ENCODE peak calls at places on chromosomes 13 and 19, in seven cellular contexts. K is GM12865, R is NCI-H1105, O is adipocyte, E is T-helper 2 cell, L is NCI-H1092 treated with DMSO at 0.1 percent for 48 hours, P is pancreas. J is an unnamed sample.

GRCh38 chr19:681029-681626 is 4.9 kb downstream of the FSTL3 start:
- DNase-seq in K (peak; percentile 97), R (no peak), O (no peak), E (peak; percentile 82), L (no peak), P (peak; percentile 94), J (no peak)

GRCh38 chr13:73440296-73440895 is 381.6 kb downstream of the KLF5 start:
- DNase-seq in K (no peak), R (no peak), O (peak; percentile 30), E (no peak), L (no peak), P (no peak), J (no peak)

GRCh38 chr13:37406031-37406430 is 192.5 kb downstream of the POSTN start:
- DNase-seq in K (no peak), R (no peak), O (no peak), E (no peak), L (no peak), P (no peak), J (no peak)

GRCh38 chr13:109026266-109026665 is 396.9 kb downstream of the MYO16 start:
- DNase-seq in K (no peak), R (no peak), O (no peak), E (no peak), L (no peak), P (no peak), J (no peak)

GRCh38 chr19:32530773-32531172 is 50.2 kb upstream of the PDCD5 start:
- DNase-seq in K (no peak), R (no peak), O (no peak), E (no peak), L (no peak), P (no peak), J (no peak)

GRCh38 chr13:98445340-98446233 is 131.3 kb downstream of the STK24 start:
- DNase-seq in K (peak; percentile 78), R (no peak), O (peak; percentile 79), E (peak; percentile 63), L (peak; percentile 28), P (peak; percentile 76), J (peak; percentile 64)

GRCh38 chr13:37919329-37919880 is 49.8 kb upstream of the TRPC4 start:
- DNase-seq in K (no peak), R (no peak), O (no peak), E (no peak), L (no peak), P (no peak), J (no peak)

GRCh38 chr19:38252935-38253691 is 3.1 kb downstream of the PPP1R14A start:
- DNase-seq in K (no peak), R (no peak), O (no peak), E (no peak), L (no peak), P (no peak), J (no peak)

GRCh38 chr19:36032251-36033104 is at the start of gene CLIP3:
- DNase-seq in K (peak; percentile 27), R (peak; percentile 85), O (peak; percentile 90), E (no peak), L (peak; percentile 55), P (no peak), J (no peak)

GRCh38 chr13:83340170-83340569 is 542.1 kb downstream of the SLITRK1 start:
- DNase-seq in K (peak; percentile 1), R (no peak), O (no peak), E (no peak), L (no peak), P (no peak), J (no peak)

GRCh38 chr13:33251131-33251629 is 34.4 kb downstream of the STARD13 start:
- DNase-seq in K (peak; percentile 60), R (no peak), O (peak; percentile 80), E (no peak), L (no peak), P (no peak), J (no peak)

GRCh38 chr13:110914293-110915056 is 394 bp downstream of the ANKRD10 start:
- DNase-seq in K (peak; percentile 92), R (peak; percentile 91), O (peak; percentile 88), E (peak; percentile 49), L (peak; percentile 89), P (peak; percentile 79), J (no peak)

GRCh38 chr13:51625555-51626345 is 41.5 kb downstream of the WDFY2 start:
- DNase-seq in K (no peak), R (no peak), O (peak; percentile 51), E (no peak), L (no peak), P (peak; percentile 59), J (no peak)

GRCh38 chr13:32087955-32088747 is 56.6 kb downstream of the FRY start:
- DNase-seq in K (no peak), R (no peak), O (peak; percentile 15), E (no peak), L (no peak), P (no peak), J (no peak)

GRCh38 chr19:49890349-49891311 is 6.1 kb downstream of the IL4I1 start:
- DNase-seq in K (peak; percentile 62), R (peak; percentile 32), O (peak; percentile 39), E (peak; percentile 60), L (peak; percentile 35), P (peak; percentile 69), J (no peak)

GRCh38 chr19:53537126-53537522 is 821 bp upstream of the ZNF331 start:
- DNase-seq in K (no peak), R (no peak), O (no peak), E (no peak), L (no peak), P (no peak), J (no peak)

GRCh38 chr13:110944121-110944967 is 29.5 kb upstream of the ANKRD10 start:
- DNase-seq in K (peak; percentile 74), R (peak; percentile 61), O (peak; percentile 66), E (no peak), L (peak; percentile 76), P (no peak), J (no peak)

GRCh38 chr13:108407495-108407894 is 138.0 kb downstream of the TNFSF13B start:
- DNase-seq in K (no peak), R (no peak), O (no peak), E (no peak), L (no peak), P (no peak), J (no peak)

GRCh38 chr19:33796164-33797100 is at the start of gene KCTD15:
- DNase-seq in K (peak; percentile 52), R (peak; percentile 58), O (peak; percentile 80), E (no peak), L (peak; percentile 57), P (peak; percentile 63), J (no peak)

GRCh38 chr13:98327326-98328314 is 150.6 kb upstream of the RNF113B start:
- DNase-seq in K (no peak), R (no peak), O (peak; percentile 73), E (no peak), L (no peak), P (no peak), J (peak; percentile 54)

GRCh38 chr19:42412223-42412622 is 15.0 kb downstream of the LIPE start:
- DNase-seq in K (no peak), R (no peak), O (peak; percentile 29), E (no peak), L (no peak), P (no peak), J (no peak)

GRCh38 chr19:38838208-38838985 is 6.8 kb upstream of the ECH1 start:
- DNase-seq in K (no peak), R (no peak), O (no peak), E (no peak), L (no peak), P (peak; percentile 27), J (no peak)

GRCh38 chr19:35143818-35144217 is 763 bp downstream of the FXYD7 start:
- DNase-seq in K (no peak), R (no peak), O (no peak), E (no peak), L (no peak), P (no peak), J (no peak)

GRCh38 chr19:9622531-9622930 is 1.5 kb upstream of the ZNF561 start:
- DNase-seq in K (no peak), R (no peak), O (peak; percentile 16), E (no peak), L (no peak), P (no peak), J (no peak)

GRCh38 chr19:2992958-2993357 is 15.6 kb downstream of the TLE6 start:
- DNase-seq in K (no peak), R (no peak), O (no peak), E (no peak), L (no peak), P (no peak), J (no peak)

GRCh38 chr13:46160474-46161066 is 21.4 kb downstream of the LCP1 start:
- DNase-seq in K (peak; percentile 80), R (peak; percentile 36), O (peak; percentile 75), E (no peak), L (peak; percentile 19), P (no peak), J (peak; percentile 43)

GRCh38 chr13:99546878-99547277 is 45.6 kb downstream of the TM9SF2 start:
- DNase-seq in K (peak; percentile 58), R (no peak), O (no peak), E (no peak), L (no peak), P (no peak), J (no peak)

GRCh38 chr19:8001995-8002849 is 3.2 kb downstream of the ELAVL1 start:
- DNase-seq in K (peak; percentile 89), R (peak; percentile 19), O (peak; percentile 88), E (peak; percentile 56), L (peak; percentile 43), P (peak; percentile 82), J (peak; percentile 83)

J was measured in iPS DF 6.9.